ENCODE peak calls at places on chromosomes 13 and 19, in eight cellular contexts. Z is psoas muscle, L is lower lobe of right lung, V is upper lobe of left lung, O is right atrium auricular region, S is sigmoid colon, W is Peyer's patch, H is IMR-90. J is an unnamed sample. For H3K4me1, the result is how much of the 10 kb centered on the place peaks cover.

GRCh38 chr19:3061214-3062161 is 807 bp downstream of the TLE5 start:
- DNase-seq in O (no peak), L (peak), V (peak), W (peak), H (peak), S (peak), Z (peak), J (peak)

GRCh38 chr19:12603714-12604113 is 6.9 kb downstream of the ZNF490 start:
- DNase-seq in L (no peak), H (peak), S (no peak), V (no peak), O (no peak), Z (no peak), W (peak), J (no peak)

GRCh38 chr13:44331912-44332840 is 41.4 kb upstream of the SERP2 start:
- DNase-seq in V (peak), Z (peak), S (peak), O (peak), H (peak), L (no peak), W (peak), J (no peak)

GRCh38 chr13:102028846-102029245 is 373.0 kb downstream of the FGF14 start:
- DNase-seq in L (no peak), H (no peak), W (no peak), O (no peak), Z (no peak), V (no peak), S (no peak), J (no peak)

GRCh38 chr13:46593403-46593802 is 40.4 kb downstream of the LRCH1 start:
- DNase-seq in O (no peak), S (no peak), W (peak), H (no peak), L (no peak), V (no peak), Z (no peak), J (no peak)

GRCh38 chr13:110455941-110456340 is 105.6 kb downstream of the RAB20 start:
- DNase-seq in O (peak), S (peak), L (peak), W (peak), V (peak), Z (peak), H (peak), J (peak)

GRCh38 chr13:41465215-41465907 is 8.0 kb downstream of the RGCC start:
- DNase-seq in H (peak), V (peak), W (peak), S (no peak), L (peak), Z (peak), O (no peak), J (peak)

GRCh38 chr13:28544026-28544425 is 49.1 kb upstream of the FLT1 start:
- DNase-seq in S (no peak), H (no peak), Z (no peak), W (no peak), O (no peak), V (no peak), L (no peak), J (no peak)

GRCh38 chr19:36257512-36257876 is 42.6 kb downstream of the ZNF146 start:
- DNase-seq in O (no peak), S (no peak), W (no peak), V (no peak), L (no peak), Z (peak), H (no peak), J (no peak)

GRCh38 chr13:24292476-24292875 is 16.9 kb upstream of the C1QTNF9 start:
- DNase-seq in L (no peak), H (no peak), V (no peak), Z (no peak), S (no peak), O (no peak), W (no peak), J (no peak)

GRCh38 chr13:104773775-104774174 is 1707.6 kb upstream of the SLC10A2 start:
- DNase-seq in Z (no peak), O (no peak), H (peak), S (no peak), W (no peak), L (no peak), V (no peak), J (no peak)

GRCh38 chr13:112213467-112214245 is 146.7 kb downstream of the SOX1 start:
- DNase-seq in Z (no peak), S (no peak), O (no peak), H (no peak), V (peak), L (peak), W (no peak), J (peak)

GRCh38 chr19:49189259-49189658 is 31.7 kb downstream of the TRPM4 start:
- DNase-seq in W (no peak), Z (no peak), S (no peak), H (no peak), O (no peak), V (no peak), L (no peak), J (no peak)

GRCh38 chr13:102136735-102137296 is 265.0 kb downstream of the FGF14 start:
- DNase-seq in W (no peak), H (no peak), S (no peak), Z (no peak), V (no peak), O (no peak), L (no peak), J (no peak)

GRCh38 chr13:39892731-39893293 is 237.3 kb downstream of the COG6 start:
- DNase-seq in O (no peak), S (no peak), W (peak), L (no peak), V (no peak), Z (no peak), H (no peak), J (no peak)

GRCh38 chr13:20772401-20773131 is 1.2 kb downstream of the EEF1AKMT1 start:
- DNase-seq in S (no peak), V (no peak), W (no peak), Z (no peak), H (peak), O (no peak), L (no peak), J (no peak)

GRCh38 chr13:113219311-113219940 is 10.0 kb downstream of the CUL4A start:
- DNase-seq in Z (no peak), O (no peak), H (peak), S (no peak), L (no peak), V (no peak), W (no peak), J (no peak)

GRCh38 chr13:44541601-44542000 is 34.5 kb downstream of the TSC22D1 start:
- DNase-seq in H (no peak), L (no peak), S (no peak), V (no peak), Z (no peak), O (no peak), W (no peak), J (no peak)

GRCh38 chr13:78241278-78241919 is 322.8 kb upstream of the EDNRB start:
- DNase-seq in L (peak), W (no peak), Z (no peak), V (peak), H (peak), O (no peak), S (no peak), J (peak)

GRCh38 chr13:49877629-49878218 is 58.4 kb downstream of the SPRYD7 start:
- DNase-seq in L (no peak), O (no peak), Z (no peak), W (no peak), S (no peak), H (no peak), V (no peak), J (no peak)

GRCh38 chr19:3576696-3577443 is 4.1 kb downstream of the HMG20B start:
- DNase-seq in L (no peak), W (no peak), H (peak), Z (peak), S (peak), V (no peak), O (no peak), J (no peak)

GRCh38 chr13:85709721-85710120 is 89.5 kb downstream of the SLITRK6 start:
- DNase-seq in Z (no peak), V (no peak), O (no peak), H (no peak), W (no peak), S (no peak), L (no peak), J (no peak)

GRCh38 chr13:57375876-57376275 is 208.9 kb downstream of the PRR20E start:
- DNase-seq in W (no peak), S (no peak), L (no peak), V (no peak), Z (no peak), O (no peak), H (no peak), J (no peak)

GRCh38 chr13:110290811-110291210 is 16.1 kb downstream of the COL4A1 start:
- DNase-seq in O (no peak), V (no peak), W (no peak), Z (no peak), H (no peak), S (peak), L (no peak), J (no peak)

GRCh38 chr19:21023901-21024300 is 3.4 kb downstream of the ZNF430 start:
- DNase-seq in L (no peak), O (no peak), Z (no peak), S (no peak), V (no peak), W (no peak), H (peak), J (no peak)

GRCh38 chr13:114009590-114010400 is 35.9 kb upstream of the C13orf46 start:
- DNase-seq in S (peak), O (no peak), H (no peak), Z (peak), W (no peak), L (peak), V (no peak), J (no peak)

GRCh38 chr13:41802684-41803554 is 158.0 kb downstream of the VWA8 start:
- DNase-seq in S (no peak), V (no peak), W (no peak), Z (no peak), L (no peak), H (peak), O (no peak), J (no peak)

GRCh38 chr19:48308695-48309586 is 16.4 kb upstream of the EMP3 start:
- DNase-seq in W (no peak), S (no peak), V (no peak), H (no peak), L (no peak), O (no peak), Z (no peak), J (no peak)

GRCh38 chr13:81302677-81303076 is 961.8 kb upstream of the SPRY2 start:
- DNase-seq in S (no peak), V (no peak), O (no peak), L (no peak), W (no peak), Z (no peak), H (no peak), J (no peak)

GRCh38 chr13:99871249-99871898 is 100.2 kb downstream of the ZIC5 start:
- DNase-seq in O (no peak), S (no peak), Z (no peak), W (no peak), L (no peak), V (no peak), H (no peak), J (no peak)

GRCh38 chr13:77994166-77994565 is 75.5 kb upstream of the EDNRB start:
- DNase-seq in W (no peak), Z (no peak), V (no peak), H (no peak), O (no peak), S (no peak), L (no peak), J (no peak)

GRCh38 chr19:10418281-10419199 is 1.8 kb upstream of the PDE4A start:
- DNase-seq in W (no peak), V (no peak), H (no peak), L (no peak), Z (no peak), S (no peak), O (no peak), J (no peak)

GRCh38 chr13:110237895-110238294 is 69.1 kb downstream of the COL4A1 start:
- DNase-seq in L (no peak), S (no peak), H (no peak), O (no peak), Z (no peak), W (no peak), V (no peak), J (no peak)

GRCh38 chr19:15332311-15332996 is at the start of gene BRD4:
- DNase-seq in Z (peak), O (no peak), S (peak), H (peak), L (peak), W (peak), V (peak), J (peak)
- H3K4me1 ChIP-seq in Z (half or more), O (under half), S (under half), H (under half), L (half or more), W (under half), V (under half), J (half or more)

GRCh38 chr13:76463314-76463713 is 422.9 kb downstream of the KCTD12 start:
- DNase-seq in V (no peak), L (no peak), W (no peak), H (no peak), Z (no peak), S (no peak), O (no peak), J (no peak)
- TF ChIP-seq CTCF in V (no peak), L (no peak), W (no peak), H (no peak), Z (no peak), S (no peak), O (no peak), J (no peak)

GRCh38 chr19:34180273-34180672 is 8.0 kb downstream of the LSM14A start:
- DNase-seq in V (no peak), O (no peak), W (no peak), H (no peak), Z (no peak), S (no peak), L (no peak), J (no peak)
- H3K4me1 ChIP-seq in V (half or more), O (under half), W (under half), H (under half), Z (half or more), S (half or more), L (half or more), J (half or more)

GRCh38 chr19:54654447-54655321 is 8.1 kb upstream of the LILRB4 start:
- DNase-seq in S (no peak), L (no peak), Z (no peak), W (no peak), O (no peak), H (no peak), V (no peak), J (no peak)

GRCh38 chr19:54650108-54650666 is 12.6 kb upstream of the LILRB4 start:
- DNase-seq in V (no peak), W (no peak), O (no peak), Z (no peak), H (no peak), S (no peak), L (no peak), J (peak)

GRCh38 chr19:54648129-54648528 is 14.7 kb upstream of the LILRB4 start:
- DNase-seq in V (no peak), O (no peak), W (no peak), Z (no peak), L (no peak), H (no peak), S (no peak), J (no peak)

GRCh38 chr19:54653181-54653809 is 9.5 kb upstream of the LILRB4 start:
- DNase-seq in H (peak), S (no peak), W (no peak), Z (no peak), L (no peak), V (no peak), O (no peak), J (no peak)
- TF ChIP-seq CTCF in H (peak), S (peak), W (peak), Z (peak), L (peak), V (no peak), O (peak), J (peak)

DNA sequence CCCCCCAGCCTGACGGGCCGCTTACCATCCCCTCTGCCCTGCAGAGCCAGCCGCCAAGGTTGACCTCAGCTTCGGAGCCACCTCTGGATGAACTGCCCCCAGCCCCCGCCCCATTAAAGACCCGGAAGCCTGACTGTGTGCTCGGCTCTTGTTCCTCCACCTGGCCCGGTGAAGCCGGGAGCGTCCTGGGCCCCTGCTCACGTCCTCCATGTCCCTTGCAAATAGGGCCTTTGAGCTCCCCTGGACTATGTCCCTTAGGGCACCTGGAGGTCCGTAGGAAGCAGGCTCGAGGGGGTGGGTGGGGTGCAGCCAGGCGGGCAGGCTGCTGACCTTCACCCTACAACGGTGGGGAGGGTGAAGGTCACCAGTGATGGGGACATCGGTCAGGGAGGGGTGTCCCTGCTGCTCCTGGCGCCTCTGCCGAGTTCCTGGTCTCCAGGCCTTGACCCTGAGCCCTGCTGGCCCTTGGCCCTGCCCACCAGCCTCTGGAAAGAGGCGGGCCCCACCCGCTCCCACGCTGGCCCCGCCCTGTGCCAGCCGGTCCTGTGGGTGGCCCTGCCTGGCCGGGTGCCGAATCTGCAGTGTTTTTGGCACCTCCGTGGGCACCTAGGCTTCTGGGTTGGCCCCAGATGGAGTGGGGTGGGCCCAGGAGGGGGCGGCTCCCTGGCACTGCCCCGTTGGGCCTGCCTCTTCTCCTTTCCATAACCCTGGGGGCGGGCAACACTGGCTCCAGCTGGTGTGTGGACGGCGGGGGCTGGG is 3.3 kb downstream of the ATP5F1D start:
- DNase-seq in S (peak), H (no peak), V (peak), O (no peak), W (no peak), Z (peak), L (peak), J (peak)
- H3K4me1 ChIP-seq in S (half or more), H (under half), V (half or more), O (under half), W (half or more), Z (half or more), L (half or more), J (half or more)